ENCODE peak calls at places on chromosomes 3 and 15, in seven cellular contexts. C, O, P, T, N, S and Z are unnamed samples.
A peak's percentile ranks its signal among the peaks of the same experiment; 100 is the strongest.

GRCh38 chr3:21028412-21028811 is 722.6 kb downstream of the ZNF385D start:
- DNase-seq in C (no peak), O (no peak), P (no peak), T (no peak), N (no peak), S (no peak), Z (no peak)

GRCh38 chr15:78065284-78065872 is 12.1 kb downstream of the TBC1D2B start:
- DNase-seq in C (peak; percentile 98), O (no peak), P (no peak), T (peak; percentile 99), N (no peak), S (peak; percentile 96), Z (no peak)

GRCh38 chr15:62962101-62962995 is 80.2 kb upstream of the TPM1 start:
- DNase-seq in C (no peak), O (no peak), P (no peak), T (no peak), N (no peak), S (no peak), Z (no peak)

GRCh38 chr15:81930582-81931369 is 115.0 kb downstream of the MEX3B start:
- DNase-seq in C (no peak), O (no peak), P (no peak), T (no peak), N (no peak), S (no peak), Z (no peak)

GRCh38 chr3:114848087-114848486 is 299.0 kb downstream of the ZBTB20 start:
- DNase-seq in C (no peak), O (no peak), P (peak; percentile 58), T (no peak), N (no peak), S (peak; percentile 16), Z (no peak)

GRCh38 chr3:33035596-33035995 is 61.4 kb downstream of the GLB1 start:
- DNase-seq in C (peak; percentile 29), O (no peak), P (no peak), T (no peak), N (no peak), S (peak; percentile 65), Z (no peak)

GRCh38 chr3:4693620-4694019 is 200.5 kb downstream of the ITPR1 start:
- DNase-seq in C (no peak), O (no peak), P (no peak), T (no peak), N (no peak), S (no peak), Z (no peak)

GRCh38 chr3:141000027-141000663 is 51.0 kb upstream of the SPSB4 start:
- DNase-seq in C (peak; percentile 34), O (peak; percentile 38), P (peak; percentile 26), T (peak; percentile 40), N (peak; percentile 45), S (peak; percentile 73), Z (peak; percentile 10)

GRCh38 chr3:21643752-21644151 is 107.3 kb downstream of the ZNF385D start:
- DNase-seq in C (no peak), O (no peak), P (no peak), T (no peak), N (no peak), S (no peak), Z (no peak)

GRCh38 chr15:74422723-74423442 is 10.9 kb downstream of the SEMA7A start:
- DNase-seq in C (peak; percentile 94), O (no peak), P (no peak), T (no peak), N (no peak), S (peak; percentile 80), Z (no peak)

GRCh38 chr3:152203677-152204076 is 65.1 kb upstream of the MBNL1 start:
- DNase-seq in C (no peak), O (no peak), P (no peak), T (no peak), N (no peak), S (no peak), Z (no peak)

GRCh38 chr15:61994216-61994615 is 66.0 kb downstream of the VPS13C start:
- DNase-seq in C (peak; percentile 25), O (no peak), P (no peak), T (peak; percentile 77), N (no peak), S (peak; percentile 39), Z (no peak)

GRCh38 chr3:46449755-46450552 is 14.8 kb downstream of the LTF start:
- DNase-seq in C (peak; percentile 7), O (no peak), P (no peak), T (no peak), N (no peak), S (no peak), Z (no peak)

GRCh38 chr15:52567886-52568568 is 803 bp downstream of the ARPP19 start:
- DNase-seq in C (no peak), O (peak; percentile 35), P (no peak), T (no peak), N (peak; percentile 8), S (no peak), Z (no peak)